ENCODE peak calls at places on chromosomes 13 and 19, in five cellular contexts. R, O, F, H and Q are unnamed samples.

GRCh38 chr19:30227661-30228112 is 144.5 kb upstream of the ZNF536 start:
- DNase-seq in R (peak; percentile 56), O (peak; percentile 71), F (peak; percentile 33), H (no peak), Q (peak; percentile 38)

GRCh38 chr19:43462887-43463380 is 2.5 kb downstream of the LYPD3 start:
- DNase-seq in R (no peak), O (no peak), F (no peak), H (no peak), Q (no peak)

GRCh38 chr13:32001392-32001768 is 30.2 kb upstream of the FRY start:
- DNase-seq in R (no peak), O (peak; percentile 64), F (no peak), H (no peak), Q (peak; percentile 21)

GRCh38 chr19:2813235-2814160 is 6.2 kb upstream of the ZNF554 start:
- DNase-seq in R (no peak), O (no peak), F (no peak), H (no peak), Q (no peak)

GRCh38 chr19:8307965-8308866 is at the start of gene CD320:
- DNase-seq in R (peak; percentile 85), O (peak; percentile 94), F (peak; percentile 93), H (peak; percentile 90), Q (peak; percentile 92)

GRCh38 chr19:49403404-49404187 is 15.5 kb downstream of the KASH5 start:
- DNase-seq in R (no peak), O (peak; percentile 55), F (no peak), H (no peak), Q (no peak)

GRCh38 chr13:48874165-48874564 is 101.5 kb upstream of the FNDC3A start:
- DNase-seq in R (no peak), O (no peak), F (no peak), H (no peak), Q (no peak)

GRCh38 chr19:45812297-45812696 is 2.8 kb downstream of the RSPH6A start:
- DNase-seq in R (no peak), O (peak; percentile 1), F (no peak), H (no peak), Q (no peak)

GRCh38 chr13:77896536-77896935 is 22.1 kb downstream of the EDNRB start:
- DNase-seq in R (no peak), O (no peak), F (no peak), H (peak; percentile 85), Q (no peak)

GRCh38 chr13:94764576-94765321 is 52.4 kb upstream of the SOX21 start:
- DNase-seq in R (no peak), O (no peak), F (no peak), H (no peak), Q (no peak)

GRCh38 chr13:37058801-37059135 is 720 bp downstream of the SUPT20H start:
- DNase-seq in R (no peak), O (no peak), F (no peak), H (no peak), Q (no peak)

GRCh38 chr13:111280666-111281577 is 39.5 kb upstream of the TEX29 start:
- DNase-seq in R (no peak), O (no peak), F (no peak), H (no peak), Q (no peak)

GRCh38 chr19:48450441-48450840 is 4.7 kb downstream of the GRWD1 start:
- DNase-seq in R (no peak), O (no peak), F (no peak), H (no peak), Q (no peak)

GRCh38 chr19:15934332-15935078 is at the start of gene CYP4F11:
- DNase-seq in R (no peak), O (no peak), F (peak; percentile 96), H (no peak), Q (peak; percentile 92)

GRCh38 chr13:99911965-99912566 is 59.5 kb downstream of the ZIC5 start:
- DNase-seq in R (no peak), O (peak; percentile 17), F (no peak), H (no peak), Q (no peak)

GRCh38 chr19:14023404-14024235 is 4.3 kb upstream of the RLN3 start:
- DNase-seq in R (no peak), O (peak; percentile 59), F (peak; percentile 58), H (no peak), Q (peak; percentile 38)

GRCh38 chr19:7912697-7913564 is 1.7 kb upstream of the TGFBR3L start:
- DNase-seq in R (no peak), O (no peak), F (no peak), H (no peak), Q (no peak)

GRCh38 chr13:57825066-57825465 is 193.5 kb downstream of the PCDH17 start:
- DNase-seq in R (no peak), O (no peak), F (no peak), H (no peak), Q (no peak)

GRCh38 chr13:99404005-99404755 is 97.0 kb upstream of the GPR183 start:
- DNase-seq in R (no peak), O (no peak), F (no peak), H (no peak), Q (no peak)

GRCh38 chr19:46393456-46394397 is 19.6 kb downstream of the CCDC8 start:
- DNase-seq in R (no peak), O (no peak), F (no peak), H (no peak), Q (no peak)

GRCh38 chr19:8395621-8396082 is 5.5 kb downstream of the RAB11B start:
- DNase-seq in R (no peak), O (no peak), F (no peak), H (no peak), Q (no peak)

GRCh38 chr19:4984448-4984990 is 15.6 kb downstream of the KDM4B start:
- DNase-seq in R (no peak), O (no peak), F (no peak), H (no peak), Q (no peak)

GRCh38 chr13:93318538-93318937 is 91.9 kb downstream of the GPC6 start:
- DNase-seq in R (no peak), O (no peak), F (no peak), H (no peak), Q (peak; percentile 14)

GRCh38 chr19:28350037-28350436 is 862.9 kb downstream of the UQCRFS1 start:
- DNase-seq in R (no peak), O (no peak), F (no peak), H (no peak), Q (no peak)

GRCh38 chr19:3646336-3647092 is 19.9 kb upstream of the CACTIN start:
- DNase-seq in R (no peak), O (no peak), F (no peak), H (no peak), Q (no peak)

GRCh38 chr13:113458218-113459065 is 5.2 kb upstream of the ADPRHL1 start:
- DNase-seq in R (no peak), O (no peak), F (no peak), H (no peak), Q (no peak)

GRCh38 chr19:6528544-6529121 is 2.2 kb upstream of the TNFSF9 start:
- DNase-seq in R (no peak), O (peak; percentile 78), F (no peak), H (peak; percentile 72), Q (no peak)

GRCh38 chr13:94327318-94327717 is 152.2 kb downstream of the DCT start:
- DNase-seq in R (no peak), O (peak; percentile 86), F (no peak), H (no peak), Q (no peak)

GRCh38 chr19:13441810-13442512 is 64.3 kb downstream of the CACNA1A start:
- DNase-seq in R (peak; percentile 15), O (peak; percentile 42), F (no peak), H (no peak), Q (peak; percentile 31)

GRCh38 chr19:10514211-10515145 is 2.8 kb downstream of the S1PR5 start:
- DNase-seq in R (peak; percentile 30), O (peak; percentile 30), F (no peak), H (no peak), Q (no peak)

GRCh38 chr13:111219950-111220349 is 100.5 kb upstream of the TEX29 start:
- DNase-seq in R (no peak), O (no peak), F (no peak), H (no peak), Q (no peak)